ENCODE peak calls at places on chromosomes 7 and 10, in seven cellular contexts. K, D, H, S, Y, M and Q are unnamed samples.

GRCh38 chr7:157465597-157466348 is 129.0 kb downstream of the DNAJB6 start:
- DNase-seq in D (no peak), Y (no peak), K (no peak), S (no peak), H (no peak), M (no peak), Q (no peak)

GRCh38 chr7:41134242-41134872 is 568.5 kb downstream of the INHBA start:
- DNase-seq in M (no peak), Y (no peak), S (no peak), H (no peak), K (no peak), D (peak), Q (peak)

GRCh38 chr7:77735457-77735856 is 39.2 kb downstream of the RSBN1L start:
- DNase-seq in S (no peak), M (no peak), K (no peak), Y (no peak), D (no peak), H (no peak), Q (no peak)

GRCh38 chr7:24926623-24927539 is 53.1 kb downstream of the OSBPL3 start:
- DNase-seq in K (no peak), M (no peak), D (peak), S (no peak), Y (no peak), H (no peak), Q (peak)

GRCh38 chr7:44761207-44762161 is 12.8 kb downstream of the ZMIZ2 start:
- DNase-seq in D (no peak), Y (no peak), M (no peak), S (no peak), H (no peak), K (no peak), Q (no peak)

GRCh38 chr10:14409247-14409646 is 78.5 kb upstream of the FRMD4A start:
- DNase-seq in H (no peak), Y (no peak), S (no peak), K (peak), M (no peak), D (no peak), Q (no peak)

GRCh38 chr10:33843379-33843778 is 508.9 kb upstream of the NRP1 start:
- DNase-seq in K (no peak), H (no peak), Y (no peak), D (no peak), S (no peak), M (no peak), Q (no peak)

GRCh38 chr10:4847580-4848020 is 21.6 kb downstream of the AKR1E2 start:
- DNase-seq in M (no peak), D (peak), K (no peak), S (peak), Y (no peak), H (peak), Q (peak)

GRCh38 chr10:98150544-98150943 is 16.1 kb downstream of the R3HCC1L start:
- DNase-seq in Y (no peak), S (no peak), D (no peak), K (no peak), M (no peak), H (no peak), Q (no peak)

GRCh38 chr10:32938554-32939061 is 19.4 kb downstream of the ITGB1 start:
- DNase-seq in M (no peak), K (no peak), S (peak), D (no peak), H (peak), Y (no peak), Q (no peak)

GRCh38 chr10:128922619-128923018 is 544.4 kb upstream of the MGMT start:
- DNase-seq in M (no peak), S (no peak), D (no peak), K (no peak), H (no peak), Y (no peak), Q (no peak)

GRCh38 chr10:49298666-49298989 is 342 bp upstream of the C10orf71 start:
- DNase-seq in D (no peak), M (no peak), S (no peak), K (no peak), H (no peak), Y (no peak), Q (no peak)

GRCh38 chr10:10500941-10501340 is 516.7 kb upstream of the CELF2 start:
- DNase-seq in D (no peak), H (no peak), S (no peak), M (no peak), K (no peak), Y (no peak), Q (no peak)

GRCh38 chr7:70143089-70144044 is 545.1 kb downstream of the AUTS2 start:
- DNase-seq in H (no peak), S (no peak), Y (no peak), M (no peak), D (no peak), K (no peak), Q (no peak)

GRCh38 chr7:22156205-22156604 is 200.7 kb downstream of the RAPGEF5 start:
- DNase-seq in H (no peak), M (no peak), Y (no peak), K (no peak), S (peak), D (peak), Q (peak)

GRCh38 chr7:107643407-107643806 is 17.2 kb upstream of the SLC26A4 start:
- DNase-seq in M (no peak), D (peak), H (no peak), K (no peak), Y (no peak), S (no peak), Q (peak)

GRCh38 chr10:43237631-43238446 is 29.0 kb downstream of the RASGEF1A start:
- DNase-seq in M (no peak), S (no peak), H (no peak), K (no peak), D (no peak), Y (no peak), Q (no peak)

GRCh38 chr7:131909151-131909768 is 352.8 kb upstream of the PODXL start:
- DNase-seq in D (no peak), K (no peak), Y (no peak), H (peak), S (no peak), M (no peak), Q (no peak)

GRCh38 chr7:103446046-103446520 is at the start of gene SLC26A5:
- DNase-seq in D (no peak), Y (peak), H (peak), M (peak), S (no peak), K (peak), Q (no peak)

GRCh38 chr7:81956520-81956919 is 186.7 kb upstream of the HGF start:
- DNase-seq in H (peak), K (no peak), M (no peak), S (peak), Y (peak), D (peak), Q (peak)

GRCh38 chr7:157436763-157437480 is 100.1 kb downstream of the DNAJB6 start:
- DNase-seq in D (no peak), H (no peak), K (no peak), S (no peak), M (no peak), Y (no peak), Q (no peak)

GRCh38 chr7:107327986-107328569 is 141.8 kb upstream of the GPR22 start:
- DNase-seq in K (no peak), D (peak), M (no peak), Y (no peak), H (no peak), S (peak), Q (peak)

GRCh38 chr10:131842351-131843088 is 58.3 kb upstream of the PPP2R2D start:
- DNase-seq in D (no peak), S (no peak), K (no peak), Y (no peak), M (peak), H (no peak), Q (no peak)

GRCh38 chr7:155224116-155224811 is 73.4 kb upstream of the INSIG1 start:
- DNase-seq in M (no peak), Y (peak), K (no peak), S (no peak), D (no peak), H (no peak), Q (no peak)

GRCh38 chr7:32037650-32038198 is 32.5 kb downstream of the PDE1C start:
- DNase-seq in Y (no peak), S (no peak), M (no peak), D (no peak), K (no peak), H (no peak), Q (no peak)

GRCh38 chr10:96306516-96306915 is 2.3 kb downstream of the DNTT start:
- DNase-seq in Y (no peak), K (no peak), S (no peak), D (no peak), M (no peak), H (no peak), Q (no peak)

GRCh38 chr7:140078392-140078791 is 15.6 kb upstream of the PARP12 start:
- DNase-seq in M (no peak), K (no peak), S (no peak), Y (no peak), D (no peak), H (no peak), Q (no peak)

GRCh38 chr10:124172241-124172661 is 78.9 kb upstream of the CHST15 start:
- DNase-seq in S (no peak), M (no peak), H (no peak), D (no peak), K (no peak), Y (peak), Q (no peak)

GRCh38 chr7:98110249-98111022 is 3.8 kb downstream of the LMTK2 start:
- DNase-seq in S (peak), D (no peak), K (no peak), H (peak), Y (no peak), M (no peak), Q (no peak)

GRCh38 chr7:92953657-92954056 is 117.3 kb upstream of the CDK6 start:
- DNase-seq in K (no peak), D (no peak), M (no peak), H (peak), Y (no peak), S (peak), Q (no peak)

GRCh38 chr7:610531-611280 is 91.1 kb upstream of the PDGFA start:
- DNase-seq in Y (no peak), H (peak), S (no peak), D (no peak), K (no peak), M (peak), Q (no peak)

GRCh38 chr10:93378039-93378438 is 104.1 kb downstream of the MYOF start:
- DNase-seq in M (no peak), S (no peak), K (no peak), D (no peak), H (no peak), Y (no peak), Q (no peak)